ENCODE peak calls at places on chromosomes 7 and 10, in nine cellular contexts. Q is left lung; Y is CD8-positive, alpha-beta T cell; W is AG04450; U is CD4-positive, alpha-beta memory T cell; M is cardiac muscle cell; A is psoas muscle; X is right cardiac atrium; J is adrenal gland. T is an unnamed sample.

GRCh38 chr7:137933270-137934017 is 68.4 kb downstream of the CREB3L2 start:
- DNase-seq in A (peak; percentile 61), Q (no peak), U (no peak), X (peak; percentile 48), W (no peak), J (peak; percentile 59), Y (no peak), M (peak; percentile 55), T (no peak)

GRCh38 chr7:46454796-46455195 is 533.7 kb upstream of the IGFBP3 start:
- DNase-seq in W (no peak), J (no peak), X (no peak), A (no peak), Y (no peak), Q (peak; percentile 31), M (peak; percentile 62), U (no peak), T (no peak)

GRCh38 chr10:71270301-71270777 is 48.7 kb upstream of the SLC29A3 start:
- DNase-seq in X (no peak), U (no peak), Q (no peak), J (peak; percentile 52), W (no peak), M (peak; percentile 85), Y (no peak), A (no peak), T (no peak)

GRCh38 chr10:79266543-79267312 is 80.5 kb upstream of the PPIF start:
- DNase-seq in W (peak; percentile 74), Q (peak; percentile 88), A (peak; percentile 77), X (peak; percentile 85), J (peak; percentile 63), U (no peak), Y (no peak), M (peak; percentile 87), T (peak; percentile 86)

GRCh38 chr7:116545411-116545993 is 20.7 kb downstream of the CAV1 start:
- DNase-seq in U (no peak), J (no peak), A (no peak), M (no peak), Y (no peak), X (no peak), Q (no peak), W (no peak), T (no peak)

GRCh38 chr10:35827783-35828182 is 185.7 kb upstream of the FZD8 start:
- DNase-seq in A (no peak), W (no peak), J (no peak), M (no peak), U (no peak), Q (no peak), X (no peak), Y (no peak), T (no peak)

GRCh38 chr10:117318909-117319308 is 56.3 kb downstream of the PDZD8 start:
- DNase-seq in M (peak; percentile 25), Y (no peak), W (no peak), Q (no peak), U (no peak), X (no peak), A (no peak), J (no peak), T (no peak)

GRCh38 chr7:27156901-27157716 is 634 bp upstream of the HOXA7 start:
- DNase-seq in W (no peak), M (no peak), A (peak; percentile 12), U (no peak), J (peak; percentile 22), Y (peak; percentile 9), Q (peak; percentile 31), X (no peak), T (no peak)

GRCh38 chr7:144086730-144087129 is 652 bp downstream of the OR2A12 start:
- DNase-seq in X (no peak), M (no peak), A (no peak), Q (no peak), J (no peak), W (no peak), U (no peak), Y (no peak), T (no peak)

GRCh38 chr10:6120691-6121090 is 31.9 kb downstream of the RBM17 start:
- DNase-seq in Y (no peak), Q (no peak), M (peak; percentile 61), U (no peak), X (no peak), W (no peak), A (no peak), J (no peak), T (no peak)

GRCh38 chr10:7417103-7417623 is 6.3 kb upstream of the SFMBT2 start:
- DNase-seq in Y (no peak), Q (no peak), M (peak; percentile 59), U (peak; percentile 52), A (no peak), W (peak; percentile 7), X (no peak), J (no peak), T (no peak)

GRCh38 chr7:51350195-51350896 is 33.7 kb upstream of the COBL start:
- DNase-seq in J (no peak), Y (no peak), W (no peak), A (no peak), U (no peak), M (peak; percentile 19), X (peak; percentile 19), Q (no peak), T (no peak)

GRCh38 chr7:158963780-158964222 is 107.4 kb downstream of the DYNC2I1 start:
- DNase-seq in W (no peak), Q (no peak), J (no peak), U (no peak), A (no peak), X (no peak), M (no peak), Y (no peak), T (no peak)

GRCh38 chr7:108157606-108158330 is 27.6 kb upstream of the LAMB4 start:
- DNase-seq in A (no peak), X (no peak), W (no peak), U (no peak), Q (no peak), J (no peak), Y (no peak), M (no peak), T (no peak)

GRCh38 chr7:142897691-142898090 is 12.1 kb upstream of the TRPV6 start:
- DNase-seq in Q (no peak), J (no peak), Y (no peak), X (no peak), M (no peak), A (no peak), U (no peak), W (no peak), T (no peak)

GRCh38 chr10:13949844-13950542 is 363.2 kb downstream of the PRPF18 start:
- DNase-seq in W (peak; percentile 33), A (no peak), J (no peak), U (no peak), Y (no peak), X (no peak), M (peak; percentile 70), Q (no peak), T (no peak)

GRCh38 chr7:126524967-126525366 is 727.8 kb downstream of the GRM8 start:
- DNase-seq in Q (no peak), A (no peak), M (no peak), W (no peak), X (no peak), Y (no peak), J (no peak), U (no peak), T (no peak)

GRCh38 chr7:132276252-132276651 is 300.0 kb downstream of the PLXNA4 start:
- DNase-seq in U (no peak), X (no peak), Y (no peak), M (no peak), J (no peak), Q (no peak), A (no peak), W (no peak), T (no peak)

DNA sequence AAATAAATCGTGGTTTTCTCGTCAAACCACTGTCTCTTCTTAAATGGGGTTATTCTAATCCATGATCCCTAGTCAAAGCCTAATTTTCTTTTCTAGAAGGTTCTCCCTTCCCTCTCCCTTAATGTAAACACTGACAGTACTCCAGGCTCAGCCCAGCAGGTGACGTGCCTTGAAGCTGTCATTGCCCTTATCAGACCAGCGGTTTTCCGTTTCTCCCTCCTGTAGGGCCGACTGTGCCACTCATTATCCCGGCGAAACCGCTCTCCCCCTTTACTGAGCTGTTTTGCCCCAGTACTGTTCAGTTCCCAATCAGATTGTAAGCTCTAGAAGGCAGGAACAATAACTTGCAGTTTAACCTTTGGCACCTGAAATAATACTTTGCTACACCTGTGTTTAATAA is 153.5 kb upstream of the RHEB start:
- DNase-seq in X (no peak), U (no peak), J (no peak), W (no peak), Y (no peak), Q (no peak), A (no peak), M (no peak), T (no peak)
- H3K27ac ChIP-seq in X (peak overlapping the region; percentile 87), U (no peak overlapping the region), J (no peak overlapping the region), W (no peak overlapping the region), Y (no peak overlapping the region), Q (no peak overlapping the region), A (no peak overlapping the region), M (peak overlapping the region; percentile 84), T (peak overlapping the region; percentile 10)

GRCh38 chr7:154868901-154869300 is 134.0 kb downstream of the PAXIP1 start:
- DNase-seq in W (no peak), U (no peak), J (no peak), Q (no peak), X (no peak), M (no peak), Y (no peak), A (no peak), T (no peak)
- H3K9me3 ChIP-seq in W (peaks cover 65% of the 10 kb centered on the region), U (no peaks in the 10 kb centered on the region), J (no peaks in the 10 kb centered on the region), Q (no peaks in the 10 kb centered on the region), X (no peaks in the 10 kb centered on the region), M (no peaks in the 10 kb centered on the region), Y (no peaks in the 10 kb centered on the region), A (no peaks in the 10 kb centered on the region), T (no peaks in the 10 kb centered on the region)

DNA sequence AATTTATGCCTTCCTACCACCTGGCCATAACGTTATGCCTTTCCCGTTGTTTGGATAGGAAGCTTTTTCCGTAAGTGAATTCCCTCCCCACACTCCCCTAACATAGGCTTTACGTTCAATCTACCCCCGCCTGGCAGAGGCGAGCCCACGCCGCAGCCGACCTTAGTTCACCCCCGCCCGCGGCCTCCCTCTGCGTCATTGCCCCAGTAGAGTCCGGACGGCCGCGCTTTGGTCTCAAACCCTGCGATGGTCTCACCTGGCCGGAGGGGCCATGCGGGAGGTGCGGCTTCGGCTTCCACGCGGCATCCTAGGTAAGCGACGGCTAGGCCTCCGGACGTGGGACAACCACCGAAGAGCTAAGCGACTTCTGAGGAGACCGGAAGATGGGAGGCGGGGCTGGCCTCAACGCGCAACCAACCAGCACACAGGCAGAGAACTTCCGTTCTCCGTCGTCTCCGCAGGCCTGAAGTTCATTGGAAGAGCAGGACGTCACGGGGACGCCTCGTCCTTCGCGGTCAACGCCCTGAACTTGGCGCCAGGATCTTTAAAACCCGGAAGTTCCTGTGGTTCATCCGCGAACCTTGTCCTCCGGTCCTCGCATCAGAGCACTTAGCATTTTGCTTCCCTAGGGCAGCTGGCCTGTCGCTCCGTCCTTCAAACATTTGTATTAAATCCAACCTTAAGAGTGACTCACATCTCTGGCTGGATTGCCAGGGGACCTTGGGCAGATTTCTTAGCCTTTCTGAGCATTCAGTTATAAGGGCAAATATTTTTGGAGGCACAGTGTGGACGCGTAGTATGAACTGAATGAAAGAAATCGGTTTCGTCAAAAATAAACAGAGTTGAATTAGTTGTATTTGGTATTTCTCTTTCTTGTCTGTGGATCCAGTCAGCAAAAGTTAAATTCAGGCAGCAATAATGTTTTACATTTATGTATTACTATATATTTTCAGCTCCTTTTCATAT is at the start of gene CHCHD2:
- DNase-seq in J (peak; percentile 99), W (peak; percentile 96), U (peak; percentile 96), M (peak; percentile 99), A (peak; percentile 96), Y (peak; percentile 94), X (peak; percentile 98), Q (peak; percentile 98), T (peak; percentile 98)
- H3K4me3 ChIP-seq in J (peak within 1 kb of the TSS; percentile 96), W (peak within 1 kb of the TSS; percentile 96), U (peak within 1 kb of the TSS; percentile 71), M (peak within 1 kb of the TSS; percentile 87), A (peak within 1 kb of the TSS; percentile 85), Y (peak within 1 kb of the TSS; percentile 75), X (peak within 1 kb of the TSS; percentile 97), Q (peak within 1 kb of the TSS; percentile 93), T (peak within 1 kb of the TSS; percentile 86)

GRCh38 chr10:101467286-101467770 is 113.4 kb downstream of the BTRC start:
- DNase-seq in J (peak; percentile 43), A (no peak), M (peak; percentile 83), W (peak; percentile 34), Q (no peak), X (no peak), U (peak; percentile 66), Y (peak; percentile 16), T (no peak)
- H3K27ac ChIP-seq in J (no peak overlapping the region), A (no peak overlapping the region), M (no peak overlapping the region), W (no peak overlapping the region), Q (no peak overlapping the region), X (no peak overlapping the region), U (no peak overlapping the region), Y (no peak overlapping the region), T (no peak overlapping the region)

T was measured in lower lobe of right lung.